ENCODE peak calls at places on chromosomes 7 and 10, in seven cellular contexts. T, R, Z, F, P, K and J are unnamed samples.

GRCh38 chr7:38309555-38309954 is 36.1 kb upstream of the TARP start:
- DNase-seq in T (no peak), R (no peak), Z (no peak), F (no peak), P (no peak), K (no peak), J (no peak)

GRCh38 chr7:16586081-16586874 is 59.3 kb downstream of the ANKMY2 start:
- DNase-seq in T (no peak), R (peak; percentile 59), Z (no peak), F (no peak), P (no peak), K (no peak), J (no peak)

GRCh38 chr10:73244866-73245477 is 2.1 kb downstream of the DNAJC9 start:
- DNase-seq in T (no peak), R (no peak), Z (no peak), F (no peak), P (no peak), K (peak; percentile 95), J (no peak)

GRCh38 chr7:16989883-16990413 is 108.2 kb upstream of the AGR3 start:
- DNase-seq in T (peak; percentile 100), R (no peak), Z (peak; percentile 75), F (no peak), P (no peak), K (no peak), J (peak; percentile 97)

GRCh38 chr10:47214520-47214919 is 85.5 kb upstream of the GDF10 start:
- DNase-seq in T (no peak), R (no peak), Z (no peak), F (no peak), P (no peak), K (no peak), J (no peak)

GRCh38 chr7:155280446-155281410 is 16.9 kb upstream of the INSIG1 start:
- DNase-seq in T (no peak), R (no peak), Z (no peak), F (no peak), P (no peak), K (peak; percentile 44), J (no peak)

GRCh38 chr7:103071000-103071399 is 3.6 kb downstream of the FBXL13 start:
- DNase-seq in T (no peak), R (no peak), Z (no peak), F (no peak), P (no peak), K (no peak), J (no peak)

GRCh38 chr7:92205987-92206386 is 27.0 kb upstream of the LRRD1 start:
- DNase-seq in T (no peak), R (no peak), Z (no peak), F (no peak), P (no peak), K (no peak), J (no peak)

GRCh38 chr7:25805027-25805687 is 346.8 kb upstream of the NFE2L3 start:
- DNase-seq in T (no peak), R (no peak), Z (no peak), F (no peak), P (no peak), K (no peak), J (no peak)

GRCh38 chr10:72637398-72637857 is 11.5 kb upstream of the MICU1 start:
- DNase-seq in T (peak; percentile 44), R (no peak), Z (no peak), F (peak; percentile 38), P (no peak), K (peak; percentile 95), J (no peak)

GRCh38 chr10:50289196-50289595 is 37.9 kb upstream of the ASAH2 start:
- DNase-seq in T (no peak), R (no peak), Z (no peak), F (no peak), P (no peak), K (no peak), J (no peak)

GRCh38 chr10:30687698-30688213 is 58.2 kb upstream of the LYZL2 start:
- DNase-seq in T (peak; percentile 40), R (peak; percentile 79), Z (peak; percentile 54), F (no peak), P (peak; percentile 73), K (peak; percentile 79), J (peak; percentile 69)

GRCh38 chr10:124524991-124525653 is 63.5 kb downstream of the LHPP start:
- DNase-seq in T (no peak), R (peak; percentile 71), Z (no peak), F (no peak), P (no peak), K (no peak), J (no peak)

GRCh38 chr7:22858640-22859561 is 36.3 kb upstream of the TOMM7 start:
- DNase-seq in T (no peak), R (no peak), Z (peak; percentile 69), F (no peak), P (no peak), K (peak; percentile 56), J (no peak)

GRCh38 chr10:21494221-21495001 is 31.1 kb downstream of the SKIDA1 start:
- DNase-seq in T (no peak), R (peak; percentile 69), Z (no peak), F (no peak), P (no peak), K (no peak), J (peak; percentile 14)

GRCh38 chr7:106415433-106415832 is 130.7 kb upstream of the NAMPT start:
- DNase-seq in T (no peak), R (no peak), Z (no peak), F (no peak), P (no peak), K (peak; percentile 50), J (no peak)
- TF ChIP-seq JUND in T (no peak), R (no peak), Z (no peak), F (no peak), P (no peak), K (peak; percentile 33), J (no peak)

GRCh38 chr10:132364594-132364970 is 32.4 kb upstream of the PWWP2B start:
- DNase-seq in T (no peak), R (no peak), Z (no peak), F (no peak), P (no peak), K (no peak), J (no peak)
- TF ChIP-seq JUND in T (no peak), R (no peak), Z (no peak), F (no peak), P (no peak), K (no peak), J (no peak)

GRCh38 chr10:3887885-3888476 is 103.0 kb upstream of the KLF6 start:
- DNase-seq in T (no peak), R (no peak), Z (no peak), F (peak; percentile 66), P (peak; percentile 65), K (no peak), J (no peak)

GRCh38 chr10:3892440-3893101 is 107.6 kb upstream of the KLF6 start:
- DNase-seq in T (no peak), R (no peak), Z (no peak), F (no peak), P (no peak), K (no peak), J (no peak)

GRCh38 chr10:3890602-3891352 is 105.8 kb upstream of the KLF6 start:
- DNase-seq in T (no peak), R (no peak), Z (no peak), F (no peak), P (no peak), K (peak; percentile 89), J (no peak)

GRCh38 chr10:3891396-3891795 is 106.4 kb upstream of the KLF6 start:
- DNase-seq in T (no peak), R (no peak), Z (no peak), F (no peak), P (no peak), K (no peak), J (no peak)

GRCh38 chr10:3889961-3890522 is 105.0 kb upstream of the KLF6 start:
- DNase-seq in T (peak; percentile 99), R (no peak), Z (peak; percentile 94), F (no peak), P (peak; percentile 13), K (no peak), J (no peak)
- TF ChIP-seq JUND in T (peak; percentile 82), R (peak; percentile 73), Z (peak; percentile 80), F (no peak), P (no peak), K (no peak), J (no peak)

GRCh38 chr7:49389866-49390265 is 383.6 kb upstream of the VWC2 start:
- DNase-seq in T (no peak), R (no peak), Z (no peak), F (no peak), P (no peak), K (no peak), J (no peak)
- TF ChIP-seq JUND in T (no peak), R (no peak), Z (no peak), F (no peak), P (no peak), K (no peak), J (no peak)

GRCh38 chr7:75687246-75688088 is 51.3 kb downstream of the HIP1 start:
- DNase-seq in T (no peak), R (no peak), Z (no peak), F (no peak), P (no peak), K (no peak), J (no peak)

GRCh38 chr7:75691793-75692543 is 46.8 kb downstream of the HIP1 start:
- DNase-seq in T (peak; percentile 60), R (no peak), Z (no peak), F (no peak), P (no peak), K (no peak), J (no peak)

GRCh38 chr7:75689246-75690099 is 49.3 kb downstream of the HIP1 start:
- DNase-seq in T (no peak), R (no peak), Z (no peak), F (no peak), P (no peak), K (no peak), J (no peak)

GRCh38 chr7:75688200-75689136 is 50.3 kb downstream of the HIP1 start:
- DNase-seq in T (peak; percentile 87), R (peak; percentile 50), Z (no peak), F (no peak), P (no peak), K (no peak), J (no peak)

DNA sequence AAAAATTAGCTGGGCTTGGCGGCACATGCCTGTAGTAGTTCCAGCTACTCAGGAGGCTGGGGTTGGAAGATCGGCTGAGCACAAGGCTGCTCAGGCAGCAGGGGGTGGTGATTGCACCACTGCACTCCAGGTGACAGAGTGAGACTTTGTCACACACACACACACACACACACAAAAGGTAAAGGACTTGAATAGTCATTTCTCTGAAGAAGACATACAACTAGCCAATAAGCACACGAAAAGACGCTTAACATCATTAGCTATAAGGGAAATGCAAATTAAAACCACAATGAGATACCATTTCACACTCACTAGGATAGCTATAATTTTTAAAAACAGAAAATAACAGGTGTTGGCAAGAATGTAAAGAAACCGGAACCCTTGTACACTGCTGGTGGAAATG is 48.6 kb downstream of the HIP1 start:
- DNase-seq in T (no peak), R (no peak), Z (no peak), F (peak; percentile 13), P (no peak), K (no peak), J (no peak)
- TF ChIP-seq JUND in T (no peak), R (no peak), Z (no peak), F (no peak), P (no peak), K (no peak), J (no peak)

GRCh38 chr10:113222207-113222606 is 272.2 kb downstream of the TCF7L2 start:
- DNase-seq in T (no peak), R (no peak), Z (no peak), F (no peak), P (no peak), K (no peak), J (no peak)
- TF ChIP-seq JUND in T (no peak), R (no peak), Z (no peak), F (no peak), P (no peak), K (no peak), J (no peak)